ENCODE peak calls at places on chromosomes 3 and 15, in five cellular contexts. One of them, this sample, is unnamed.

GRCh38 chr15:59536553-59536952 is 75.0 kb upstream of the GCNT3 start:
- DNase-seq in lower leg skin: peak; percentile 36
- DNase-seq in fibroblast of lung: no peak
- DNase-seq in uterus: no peak
- DNase-seq in choroid plexus epithelial cell: no peak
- DNase-seq in this sample: no peak

GRCh38 chr3:190444576-190445145 is 5.0 kb downstream of the TMEM207 start:
- DNase-seq in lower leg skin: no peak
- DNase-seq in fibroblast of lung: peak; percentile 45
- DNase-seq in uterus: no peak
- DNase-seq in choroid plexus epithelial cell: peak; percentile 51
- DNase-seq in this sample: peak; percentile 40

GRCh38 chr15:64979252-64979710 is 10.4 kb downstream of the SPG21 start:
- DNase-seq in lower leg skin: no peak
- DNase-seq in fibroblast of lung: no peak
- DNase-seq in uterus: no peak
- DNase-seq in choroid plexus epithelial cell: no peak
- DNase-seq in this sample: no peak

GRCh38 chr15:31328425-31328998 is 1.9 kb downstream of the KLF13 start:
- DNase-seq in lower leg skin: no peak
- DNase-seq in fibroblast of lung: peak; percentile 32
- DNase-seq in uterus: no peak
- DNase-seq in choroid plexus epithelial cell: peak; percentile 48
- DNase-seq in this sample: no peak

GRCh38 chr3:37984051-37984450 is 6.5 kb upstream of the VILL start:
- DNase-seq in lower leg skin: peak; percentile 46
- DNase-seq in fibroblast of lung: no peak
- DNase-seq in uterus: no peak
- DNase-seq in choroid plexus epithelial cell: no peak
- DNase-seq in this sample: no peak

GRCh38 chr3:29141197-29141911 is 139.5 kb upstream of the RBMS3 start:
- DNase-seq in lower leg skin: no peak
- DNase-seq in fibroblast of lung: peak; percentile 23
- DNase-seq in uterus: no peak
- DNase-seq in choroid plexus epithelial cell: no peak
- DNase-seq in this sample: peak; percentile 46

GRCh38 chr3:147630921-147631320 is 221.8 kb downstream of the ZIC1 start:
- DNase-seq in lower leg skin: no peak
- DNase-seq in fibroblast of lung: no peak
- DNase-seq in uterus: no peak
- DNase-seq in choroid plexus epithelial cell: no peak
- DNase-seq in this sample: no peak

GRCh38 chr15:60101416-60101815 is 97.3 kb downstream of the FOXB1 start:
- DNase-seq in lower leg skin: no peak
- DNase-seq in fibroblast of lung: no peak
- DNase-seq in uterus: no peak
- DNase-seq in choroid plexus epithelial cell: no peak
- DNase-seq in this sample: no peak

GRCh38 chr3:182760576-182761164 is 32.6 kb upstream of the ATP11B start:
- DNase-seq in lower leg skin: no peak
- DNase-seq in fibroblast of lung: no peak
- DNase-seq in uterus: no peak
- DNase-seq in choroid plexus epithelial cell: no peak
- DNase-seq in this sample: peak; percentile 18

GRCh38 chr3:44999782-45000181 is 23.7 kb downstream of the EXOSC7 start:
- DNase-seq in lower leg skin: no peak
- DNase-seq in fibroblast of lung: no peak
- DNase-seq in uterus: no peak
- DNase-seq in choroid plexus epithelial cell: no peak
- DNase-seq in this sample: no peak

GRCh38 chr15:98138910-98139309 is 178.4 kb downstream of the ARRDC4 start:
- DNase-seq in lower leg skin: no peak
- DNase-seq in fibroblast of lung: no peak
- DNase-seq in uterus: no peak
- DNase-seq in choroid plexus epithelial cell: no peak
- DNase-seq in this sample: no peak

GRCh38 chr15:98142584-98142983 is 182.1 kb downstream of the ARRDC4 start:
- DNase-seq in lower leg skin: no peak
- DNase-seq in fibroblast of lung: no peak
- DNase-seq in uterus: no peak
- DNase-seq in choroid plexus epithelial cell: no peak
- DNase-seq in this sample: no peak

GRCh38 chr15:98143116-98143515 is 182.6 kb downstream of the ARRDC4 start:
- DNase-seq in lower leg skin: no peak
- DNase-seq in fibroblast of lung: no peak
- DNase-seq in uterus: no peak
- DNase-seq in choroid plexus epithelial cell: peak; percentile 28
- DNase-seq in this sample: no peak

GRCh38 chr15:98134875-98135274 is 174.4 kb downstream of the ARRDC4 start:
- DNase-seq in lower leg skin: no peak
- DNase-seq in fibroblast of lung: no peak
- DNase-seq in uterus: no peak
- DNase-seq in choroid plexus epithelial cell: no peak
- DNase-seq in this sample: no peak

DNA sequence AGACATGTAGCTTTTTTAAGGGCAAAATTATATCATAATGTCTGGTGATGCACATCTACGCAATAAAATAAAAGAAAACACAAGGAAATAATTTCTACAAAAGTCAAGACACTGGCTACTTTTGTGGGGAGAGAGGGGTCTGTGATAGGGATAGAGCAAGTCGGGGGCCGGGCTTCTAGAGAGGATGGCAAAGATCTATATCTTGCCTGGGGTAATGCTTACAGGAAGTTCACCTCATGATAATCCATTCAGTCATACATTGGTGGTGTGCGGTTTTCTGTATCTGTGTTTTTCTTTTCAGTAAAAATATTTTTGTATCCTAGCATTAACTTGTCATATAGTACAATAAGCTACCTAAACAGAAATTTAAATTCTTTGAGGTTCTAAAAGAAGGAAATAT is 178.8 kb downstream of the ARRDC4 start:
- DNase-seq in lower leg skin: no peak
- DNase-seq in fibroblast of lung: no peak
- DNase-seq in uterus: no peak
- DNase-seq in choroid plexus epithelial cell: no peak
- DNase-seq in this sample: no peak
- TF ChIP-seq CTCF in lower leg skin: no peak
- TF ChIP-seq CTCF in fibroblast of lung: no peak
- TF ChIP-seq CTCF in uterus: no peak
- TF ChIP-seq CTCF in choroid plexus epithelial cell: no peak
- TF ChIP-seq CTCF in this sample: no peak

DNA sequence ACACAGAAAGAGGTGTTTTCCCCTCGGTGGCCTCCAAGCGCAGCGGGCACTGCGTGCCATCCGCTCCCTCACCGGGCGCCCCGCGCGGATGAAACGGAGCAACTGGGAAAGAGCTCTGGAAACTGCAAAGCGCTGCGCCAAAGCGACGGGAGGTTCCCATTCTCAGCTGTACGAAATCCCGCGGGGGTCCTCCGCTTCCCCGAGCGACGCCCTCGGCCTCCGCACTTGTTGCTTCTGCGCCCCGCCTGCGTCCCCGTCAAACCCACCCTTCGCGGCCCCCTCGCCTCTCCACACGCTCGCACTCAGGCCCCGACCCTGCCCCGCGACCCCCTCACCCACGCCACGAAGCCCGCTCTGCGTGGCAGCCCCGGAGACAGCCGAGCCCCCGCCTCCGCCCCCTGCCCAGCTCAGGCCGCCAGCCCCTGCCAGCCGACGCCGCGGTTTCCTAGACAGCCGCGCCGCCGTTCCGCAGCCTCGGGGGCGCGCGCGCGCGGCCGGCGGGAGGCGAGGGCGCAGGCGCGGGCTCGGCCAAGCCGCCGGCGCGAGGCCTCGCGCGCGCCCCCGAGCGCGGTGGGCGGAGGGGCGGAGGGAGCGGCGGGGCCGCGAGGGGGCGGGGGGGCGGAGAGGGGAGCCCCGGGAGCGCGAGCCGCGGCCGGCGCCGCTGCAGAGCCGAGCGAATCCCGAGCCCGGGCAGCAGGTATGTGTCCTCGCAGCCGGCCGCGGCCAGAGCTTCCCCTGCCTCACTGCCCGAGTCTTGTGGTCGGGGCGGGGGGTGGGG is at the start of gene TMEM266:
- DNase-seq in lower leg skin: peak; percentile 87
- DNase-seq in fibroblast of lung: peak; percentile 26
- DNase-seq in uterus: peak; percentile 18
- DNase-seq in choroid plexus epithelial cell: peak; percentile 8
- DNase-seq in this sample: peak; percentile 15
- H3K4me3 ChIP-seq in lower leg skin: peak within 1 kb of the TSS; percentile 41
- H3K4me3 ChIP-seq in fibroblast of lung: peak within 1 kb of the TSS; percentile 42
- H3K4me3 ChIP-seq in uterus: peak within 1 kb of the TSS; percentile 53
- H3K4me3 ChIP-seq in choroid plexus epithelial cell: peak within 1 kb of the TSS; percentile 58
- H3K4me3 ChIP-seq in this sample: peak within 1 kb of the TSS; percentile 61

DNA sequence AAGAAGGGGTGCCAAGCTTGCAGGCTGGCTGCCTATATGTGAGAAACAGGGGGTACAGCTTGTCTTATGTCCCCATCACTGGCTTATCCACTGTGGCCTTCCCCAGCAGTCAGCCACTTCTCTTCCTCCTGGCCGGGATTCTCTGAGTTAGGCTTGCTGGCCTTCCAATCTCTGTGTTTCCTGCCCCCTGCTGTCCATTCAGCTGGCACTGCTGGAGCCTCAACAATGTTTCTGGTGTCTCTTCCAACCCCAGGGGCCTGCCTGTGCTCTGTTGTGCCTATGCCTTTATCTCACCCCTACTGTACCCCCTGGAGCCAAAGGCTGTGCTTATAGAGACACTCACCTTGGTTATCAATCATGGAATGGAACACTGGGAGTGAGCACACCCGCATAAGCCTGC is 36.5 kb downstream of the ANAPC13 start:
- DNase-seq in lower leg skin: no peak
- DNase-seq in fibroblast of lung: no peak
- DNase-seq in uterus: peak; percentile 44
- DNase-seq in choroid plexus epithelial cell: peak; percentile 72
- DNase-seq in this sample: peak; percentile 56
- TF ChIP-seq CTCF in lower leg skin: no peak
- TF ChIP-seq CTCF in fibroblast of lung: peak; percentile 31
- TF ChIP-seq CTCF in uterus: peak; percentile 33
- TF ChIP-seq CTCF in choroid plexus epithelial cell: peak; percentile 72
- TF ChIP-seq CTCF in this sample: peak; percentile 50

DNA sequence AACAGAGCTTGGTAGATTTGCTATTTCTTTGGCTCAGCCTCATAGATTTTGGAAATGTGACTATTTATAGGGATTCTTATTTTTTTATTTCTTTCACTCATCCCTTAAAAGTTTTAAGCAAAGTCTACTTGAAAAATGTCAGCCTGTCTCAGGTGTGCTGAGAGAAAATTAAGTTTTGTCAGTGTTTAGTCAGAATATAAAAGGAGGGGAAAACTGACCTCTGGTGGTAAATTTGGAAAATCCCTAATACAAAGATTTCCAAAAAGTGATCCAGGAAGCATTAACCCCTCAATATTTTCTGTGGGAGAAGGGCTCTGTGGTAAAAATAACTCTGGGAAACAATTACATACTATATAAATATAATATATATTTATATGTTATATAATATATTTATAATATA is 41.0 kb upstream of the FRMD4B start:
- DNase-seq in lower leg skin: no peak
- DNase-seq in fibroblast of lung: no peak
- DNase-seq in uterus: no peak
- DNase-seq in choroid plexus epithelial cell: no peak
- DNase-seq in this sample: no peak
- H3K4me3 ChIP-seq in lower leg skin: no peak overlapping the region
- H3K4me3 ChIP-seq in fibroblast of lung: no peak overlapping the region
- H3K4me3 ChIP-seq in uterus: no peak overlapping the region
- H3K4me3 ChIP-seq in choroid plexus epithelial cell: no peak overlapping the region
- H3K4me3 ChIP-seq in this sample: no peak overlapping the region

DNA sequence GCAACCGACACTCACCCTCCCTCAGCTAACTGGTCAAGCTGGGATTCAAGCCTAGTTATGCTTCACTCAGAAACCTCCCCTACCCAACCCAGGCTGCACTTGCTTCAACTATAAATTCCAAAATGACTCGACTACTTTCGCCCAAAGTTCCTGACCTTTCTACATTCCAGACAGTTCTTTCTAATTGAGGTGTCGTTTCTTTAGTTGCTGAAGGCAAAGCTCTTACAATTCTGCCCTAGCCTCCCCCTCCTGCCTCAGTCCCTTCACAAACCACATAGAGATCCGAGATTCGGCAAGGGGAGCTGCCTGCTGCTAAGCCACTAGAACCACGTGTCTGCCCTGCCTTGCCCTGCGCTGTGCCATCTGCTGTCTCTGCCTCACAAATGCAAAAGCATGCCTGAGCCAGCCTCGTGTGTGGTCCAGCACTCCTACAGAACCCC is 74.7 kb upstream of the SH3GL3 start:
- DNase-seq in lower leg skin: no peak
- DNase-seq in fibroblast of lung: peak; percentile 47
- DNase-seq in uterus: no peak
- DNase-seq in choroid plexus epithelial cell: peak; percentile 33
- DNase-seq in this sample: no peak
- TF ChIP-seq CTCF in lower leg skin: no peak
- TF ChIP-seq CTCF in fibroblast of lung: no peak
- TF ChIP-seq CTCF in uterus: no peak
- TF ChIP-seq CTCF in choroid plexus epithelial cell: no peak
- TF ChIP-seq CTCF in this sample: no peak

GRCh38 chr3:155843569-155843968 is 10.7 kb downstream of the SLC33A1 start:
- DNase-seq in lower leg skin: no peak
- DNase-seq in fibroblast of lung: no peak
- DNase-seq in uterus: no peak
- DNase-seq in choroid plexus epithelial cell: no peak
- DNase-seq in this sample: no peak

GRCh38 chr3:155847993-155848392 is 6.2 kb downstream of the SLC33A1 start:
- DNase-seq in lower leg skin: no peak
- DNase-seq in fibroblast of lung: no peak
- DNase-seq in uterus: no peak
- DNase-seq in choroid plexus epithelial cell: no peak
- DNase-seq in this sample: no peak

GRCh38 chr3:155846119-155846518 is 8.1 kb downstream of the SLC33A1 start:
- DNase-seq in lower leg skin: no peak
- DNase-seq in fibroblast of lung: peak; percentile 60
- DNase-seq in uterus: no peak
- DNase-seq in choroid plexus epithelial cell: no peak
- DNase-seq in this sample: peak; percentile 34
- H3K4me3 ChIP-seq in lower leg skin: no peak overlapping the region
- H3K4me3 ChIP-seq in fibroblast of lung: no peak overlapping the region
- H3K4me3 ChIP-seq in uterus: no peak overlapping the region
- H3K4me3 ChIP-seq in choroid plexus epithelial cell: no peak overlapping the region
- H3K4me3 ChIP-seq in this sample: no peak overlapping the region

GRCh38 chr3:64470436-64470835 is 217.4 kb downstream of the ADAMTS9 start:
- DNase-seq in lower leg skin: no peak
- DNase-seq in fibroblast of lung: no peak
- DNase-seq in uterus: no peak
- DNase-seq in choroid plexus epithelial cell: no peak
- DNase-seq in this sample: no peak

GRCh38 chr3:64473476-64473875 is 214.3 kb downstream of the ADAMTS9 start:
- DNase-seq in lower leg skin: no peak
- DNase-seq in fibroblast of lung: peak; percentile 35
- DNase-seq in uterus: no peak
- DNase-seq in choroid plexus epithelial cell: peak; percentile 80
- DNase-seq in this sample: no peak

GRCh38 chr3:64475037-64475436 is 212.8 kb downstream of the ADAMTS9 start:
- DNase-seq in lower leg skin: no peak
- DNase-seq in fibroblast of lung: no peak
- DNase-seq in uterus: no peak
- DNase-seq in choroid plexus epithelial cell: no peak
- DNase-seq in this sample: no peak
- TF ChIP-seq CTCF in lower leg skin: no peak
- TF ChIP-seq CTCF in fibroblast of lung: no peak
- TF ChIP-seq CTCF in uterus: no peak
- TF ChIP-seq CTCF in choroid plexus epithelial cell: peak; percentile 23
- TF ChIP-seq CTCF in this sample: no peak

GRCh38 chr15:95192923-95193322 is 961.6 kb downstream of the MCTP2 start:
- DNase-seq in lower leg skin: no peak
- DNase-seq in fibroblast of lung: no peak
- DNase-seq in uterus: no peak
- DNase-seq in choroid plexus epithelial cell: no peak
- DNase-seq in this sample: no peak

GRCh38 chr15:95196176-95196915 is 965.0 kb downstream of the MCTP2 start:
- DNase-seq in lower leg skin: no peak
- DNase-seq in fibroblast of lung: peak; percentile 35
- DNase-seq in uterus: no peak
- DNase-seq in choroid plexus epithelial cell: no peak
- DNase-seq in this sample: no peak
- H3K4me3 ChIP-seq in lower leg skin: no peak overlapping the region
- H3K4me3 ChIP-seq in fibroblast of lung: no peak overlapping the region
- H3K4me3 ChIP-seq in uterus: no peak overlapping the region
- H3K4me3 ChIP-seq in choroid plexus epithelial cell: no peak overlapping the region
- H3K4me3 ChIP-seq in this sample: no peak overlapping the region